ENCODE peak calls at places on chromosome 9, in five cellular contexts. N, X, E, U and Z are unnamed samples.

GRCh38 chr9:87464992-87465378 is 32.7 kb upstream of the DAPK1 start:
- DNase-seq in N (no peak), X (no peak), E (no peak), U (no peak), Z (no peak)

GRCh38 chr9:23662320-23662719 is 163.7 kb downstream of the ELAVL2 start:
- DNase-seq in N (no peak), X (no peak), E (no peak), U (no peak), Z (no peak)

GRCh38 chr9:101708855-101709254 is 29.6 kb downstream of the GRIN3A start:
- DNase-seq in N (no peak), X (no peak), E (no peak), U (no peak), Z (no peak)

GRCh38 chr9:88567870-88568269 is 32.9 kb downstream of the NXNL2 start:
- DNase-seq in N (no peak), X (no peak), E (no peak), U (no peak), Z (no peak)

GRCh38 chr9:38182321-38182720 is 113.3 kb upstream of the SHB start:
- DNase-seq in N (no peak), X (no peak), E (no peak), U (no peak), Z (no peak)

GRCh38 chr9:2691212-2691611 is 26.1 kb upstream of the KCNV2 start:
- DNase-seq in N (no peak), X (no peak), E (no peak), U (no peak), Z (no peak)

GRCh38 chr9:87545858-87546257 is 48.2 kb downstream of the DAPK1 start:
- DNase-seq in N (no peak), X (peak), E (no peak), U (no peak), Z (no peak)

GRCh38 chr9:81416476-81417298 is 272.7 kb downstream of the TLE1 start:
- DNase-seq in N (no peak), X (peak), E (no peak), U (no peak), Z (no peak)

GRCh38 chr9:636931-637591 is 204.4 kb upstream of the DMRT1 start:
- DNase-seq in N (no peak), X (no peak), E (no peak), U (no peak), Z (no peak)

DNA sequence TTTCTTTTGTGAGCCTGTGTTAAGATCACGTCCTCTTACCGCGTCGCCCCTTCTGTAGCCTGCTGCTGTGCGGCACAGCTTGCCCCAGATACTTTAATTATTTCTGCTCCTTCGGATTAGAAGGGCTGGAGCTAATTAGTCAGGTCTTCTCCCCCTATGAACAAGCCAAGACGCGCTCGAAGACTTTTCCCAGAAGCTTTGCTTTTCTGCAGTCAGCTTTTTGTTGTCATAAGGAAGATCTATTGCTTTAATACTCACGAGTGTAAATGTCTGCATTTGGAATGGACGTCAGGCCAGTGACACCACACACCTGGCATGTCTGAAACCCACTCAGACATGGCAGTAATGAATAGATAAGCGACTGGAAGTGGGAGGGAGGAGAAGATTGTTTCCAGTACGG is 37.0 kb downstream of the PRUNE2 start:
- DNase-seq in N (peak), X (peak), E (no peak), U (no peak), Z (no peak)
- H3K27ac ChIP-seq in N (peak), X (no peak), E (no peak), U (no peak), Z (no peak)

GRCh38 chr9:68416891-68417570 is 60.6 kb downstream of the PGM5 start:
- DNase-seq in N (peak), X (no peak), E (peak), U (no peak), Z (no peak)
- TF ChIP-seq CTCF in N (peak), X (peak), E (peak), U (no peak), Z (no peak)

GRCh38 chr9:73152445-73152844 is 780 bp downstream of the ANXA1 start:
- DNase-seq in N (no peak), X (peak), E (no peak), U (no peak), Z (no peak)
- H3K27ac ChIP-seq in N (no peak), X (peak), E (peak), U (peak), Z (peak)

GRCh38 chr9:32523910-32524309 is 2.1 kb downstream of the RIGI start:
- DNase-seq in N (no peak), X (no peak), E (no peak), U (no peak), Z (no peak)

GRCh38 chr9:32525506-32525905 is 490 bp downstream of the RIGI start:
- DNase-seq in N (no peak), X (peak), E (no peak), U (no peak), Z (no peak)

GRCh38 chr9:32524558-32525461 is 1.2 kb downstream of the RIGI start:
- DNase-seq in N (no peak), X (peak), E (no peak), U (peak), Z (no peak)

GRCh38 chr9:32526042-32526706 is at the start of gene RIGI:
- DNase-seq in N (peak), X (peak), E (peak), U (peak), Z (peak)

GRCh38 chr9:32526707-32527048 is 682 bp upstream of the RIGI start:
- DNase-seq in N (no peak), X (no peak), E (no peak), U (no peak), Z (no peak)
- TF ChIP-seq CTCF in N (no peak), X (no peak), E (peak), U (no peak), Z (peak)

DNA sequence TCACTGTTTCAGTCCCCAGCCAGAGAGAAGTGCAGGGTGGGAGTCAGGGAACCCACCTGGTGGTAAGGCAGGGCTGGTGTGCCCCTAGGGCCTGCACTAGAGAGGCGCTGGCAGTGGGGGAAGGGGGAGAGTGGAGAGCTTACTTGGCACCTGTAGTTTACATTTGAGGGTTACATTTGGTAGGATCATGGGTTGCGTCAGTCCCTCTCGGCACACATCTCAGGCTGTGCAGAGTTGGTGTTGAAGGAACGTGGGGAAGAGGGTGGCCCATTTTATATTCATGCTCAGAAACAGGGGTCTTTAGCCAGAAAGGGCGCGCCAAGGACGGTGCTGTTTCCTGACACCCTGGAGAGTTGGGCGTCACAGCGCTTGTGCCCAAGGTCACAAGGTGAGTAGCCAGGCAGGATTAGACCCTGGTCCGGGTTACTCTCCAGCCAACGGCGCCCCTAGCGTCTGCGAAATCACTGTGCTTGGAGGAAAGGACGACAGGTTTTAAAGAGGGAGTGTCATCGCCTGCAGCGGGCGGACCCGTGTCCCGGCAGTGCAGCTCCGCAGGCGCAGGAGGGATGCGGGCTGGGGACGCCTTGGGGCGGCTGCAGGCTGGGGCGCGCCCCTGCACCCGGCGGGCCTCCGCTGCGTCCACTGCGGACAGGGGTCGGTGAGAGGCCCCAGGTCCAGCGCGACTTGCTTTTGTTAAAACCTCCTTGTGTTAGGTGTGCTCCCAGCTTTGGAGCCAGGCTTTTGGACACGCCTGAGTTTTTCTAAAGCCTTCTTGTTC is 272.6 kb downstream of the FANCC start:
- DNase-seq in N (no peak), X (no peak), E (no peak), U (peak), Z (no peak)
- H3K27ac ChIP-seq in N (no peak), X (no peak), E (no peak), U (no peak), Z (no peak)

DNA sequence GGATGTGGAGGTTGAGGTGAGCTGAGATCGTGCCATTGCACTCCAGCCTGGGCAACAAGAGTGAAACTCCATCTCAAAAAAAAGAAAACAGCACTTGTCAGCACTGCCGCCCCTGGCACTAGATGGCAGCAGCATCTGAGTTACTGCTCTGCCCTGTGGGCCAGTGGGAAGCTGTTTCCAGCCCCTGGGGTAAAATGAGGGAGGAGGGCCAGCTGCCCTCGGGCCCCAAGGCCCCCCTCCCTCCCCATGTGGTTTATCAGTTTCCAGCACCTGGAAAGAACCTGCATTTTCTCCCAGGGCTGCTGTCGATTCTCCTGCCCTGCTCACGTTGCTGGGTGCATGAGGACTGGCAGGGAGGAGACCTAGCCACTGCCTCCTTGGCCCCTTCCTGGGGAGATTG is 13.2 kb upstream of the CEL start:
- DNase-seq in N (peak), X (no peak), E (peak), U (peak), Z (no peak)
- TF ChIP-seq CTCF in N (peak), X (peak), E (peak), U (no peak), Z (no peak)

DNA sequence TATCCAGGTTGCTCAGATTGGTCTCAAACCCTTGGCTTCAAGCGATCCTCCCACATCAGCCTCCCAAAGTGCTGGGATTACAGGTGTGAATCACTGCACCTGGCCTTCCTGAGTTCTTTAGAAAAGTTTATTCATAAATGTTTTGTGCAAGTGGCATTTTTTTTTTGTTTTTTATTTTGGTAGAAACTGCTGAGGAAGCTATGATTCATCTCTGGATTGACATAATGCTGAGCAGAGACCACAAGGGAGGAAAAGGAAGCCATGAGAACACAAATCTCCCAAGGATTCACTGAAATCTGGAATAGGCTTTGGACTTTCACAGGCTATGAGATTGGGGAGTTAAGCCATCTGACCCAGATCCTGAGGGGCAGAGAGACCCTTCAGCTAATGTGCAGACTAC is 3.4 kb upstream of the SLC46A2 start:
- DNase-seq in N (no peak), X (no peak), E (no peak), U (no peak), Z (no peak)
- H3K27ac ChIP-seq in N (no peak), X (no peak), E (no peak), U (peak), Z (no peak)

DNA sequence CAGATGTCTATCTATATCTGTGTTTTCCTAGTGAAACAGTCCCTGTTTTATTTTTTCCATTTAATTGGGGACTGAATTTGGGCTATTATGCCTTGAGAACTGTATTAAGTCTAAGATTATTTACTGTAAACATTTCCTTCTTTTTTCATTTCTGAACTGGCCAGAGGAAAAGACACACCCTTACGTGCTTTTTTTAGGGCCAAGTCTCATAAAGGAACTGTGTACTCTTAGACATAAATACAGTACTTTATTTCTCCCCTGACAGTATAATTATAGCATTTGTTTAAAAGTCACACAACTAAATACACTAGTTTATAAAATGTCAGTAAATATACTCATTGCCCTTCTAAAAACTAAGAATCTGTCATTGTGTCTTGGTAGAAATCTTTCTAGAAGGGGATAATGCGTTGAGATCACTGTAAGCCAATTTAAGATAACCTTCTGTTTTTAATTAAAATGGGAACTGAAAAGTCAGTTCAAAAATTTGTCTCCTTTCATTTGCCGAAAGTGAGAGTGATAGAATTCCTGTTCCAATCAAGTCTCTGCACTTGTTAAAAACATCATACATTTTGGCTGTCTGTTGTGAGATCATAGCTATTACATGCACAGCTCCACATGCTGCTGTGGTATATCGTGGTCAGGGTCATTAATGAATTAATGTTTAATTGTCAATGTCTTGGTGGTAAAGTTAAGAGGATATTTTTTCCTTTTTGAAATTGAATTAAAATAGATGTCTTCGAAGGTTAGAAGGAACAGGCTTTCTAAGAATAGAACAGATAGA is 132.1 kb downstream of the FOCAD start:
- DNase-seq in N (no peak), X (no peak), E (no peak), U (no peak), Z (no peak)
- TF ChIP-seq CTCF in N (no peak), X (no peak), E (no peak), U (no peak), Z (no peak)

DNA sequence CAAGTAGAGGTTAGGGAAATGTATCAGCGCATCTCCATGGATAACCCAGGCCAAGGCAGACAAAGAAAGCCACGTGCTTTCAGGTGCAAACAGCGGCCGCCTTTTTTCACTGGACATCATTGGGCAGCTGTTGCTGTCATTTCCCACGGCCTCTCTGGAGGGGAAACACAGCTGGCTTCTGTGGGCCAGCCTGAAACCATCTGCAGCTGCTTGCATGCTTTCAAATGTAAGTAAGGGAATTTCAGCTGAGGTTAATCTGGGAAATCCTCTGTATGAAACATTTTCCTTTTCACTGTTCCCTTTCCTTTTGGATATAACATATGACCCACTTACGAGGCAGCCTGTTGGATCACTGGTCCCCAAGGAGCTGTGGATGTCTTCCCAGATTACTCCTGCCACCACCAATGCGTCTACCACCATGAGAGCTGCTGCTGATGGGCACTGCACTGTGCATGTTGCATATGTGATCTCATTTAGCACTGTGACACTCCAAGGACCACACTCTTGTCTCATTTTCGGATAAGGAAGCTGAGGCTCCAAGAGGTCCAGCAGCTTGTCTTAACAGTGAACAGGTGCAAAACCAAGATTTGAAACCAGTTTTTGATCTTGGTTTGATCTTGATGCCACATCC is 106.3 kb downstream of the C9orf152 start:
- DNase-seq in N (peak), X (no peak), E (no peak), U (no peak), Z (no peak)
- H3K27ac ChIP-seq in N (peak), X (peak), E (no peak), U (peak), Z (no peak)

GRCh38 chr9:83715221-83715620 is 7.5 kb upstream of the UBQLN1 start:
- DNase-seq in N (no peak), X (no peak), E (no peak), U (no peak), Z (no peak)

GRCh38 chr9:83708515-83709158 is 879 bp upstream of the UBQLN1 start:
- DNase-seq in N (peak), X (peak), E (peak), U (peak), Z (peak)

GRCh38 chr9:83715794-83716193 is 8.0 kb upstream of the UBQLN1 start:
- DNase-seq in N (no peak), X (no peak), E (no peak), U (no peak), Z (no peak)

DNA sequence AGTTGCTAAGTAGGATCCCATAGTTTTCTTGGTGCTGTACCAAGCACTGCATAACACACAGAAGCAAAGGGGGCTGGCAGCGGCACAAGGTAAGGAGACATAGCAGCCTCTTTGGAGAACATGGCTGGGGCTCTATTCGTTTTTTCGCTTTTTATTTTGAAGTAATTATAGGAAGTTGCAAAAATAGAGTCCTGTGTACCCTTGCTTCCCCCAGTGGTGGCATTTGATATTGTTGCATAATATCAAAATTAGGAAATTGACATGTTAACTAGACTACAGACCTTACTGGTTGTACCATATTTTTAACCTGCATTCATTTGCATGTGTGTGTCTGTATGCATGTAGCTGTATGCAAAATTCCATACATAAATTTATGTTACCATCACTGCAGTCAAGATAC is 6.6 kb upstream of the UBQLN1 start:
- DNase-seq in N (no peak), X (no peak), E (no peak), U (no peak), Z (no peak)
- TF ChIP-seq CTCF in N (no peak), X (peak), E (no peak), U (peak), Z (peak)